ENCODE peak calls at places on chromosome 6, in eight cellular contexts. E is Panc1, G is endothelial cell of umbilical vein, N is spleen, V is GM23338, L is transverse colon, F is SK-N-SH, B is stomach. K is an unnamed sample.

GRCh38 chr6:158660331-158660730 is 10.5 kb downstream of the SYTL3 start:
- DNase-seq in B (peak), G (no peak), N (peak), E (no peak), F (peak), V (peak), L (peak), K (no peak)

GRCh38 chr6:134739299-134740090 is 210.4 kb downstream of the ALDH8A1 start:
- DNase-seq in F (no peak), N (no peak), E (no peak), B (no peak), L (no peak), G (peak), V (no peak), K (no peak)

GRCh38 chr6:122747573-122747972 is 31.9 kb upstream of the FABP7 start:
- DNase-seq in F (no peak), L (no peak), E (no peak), N (no peak), V (no peak), G (no peak), B (no peak), K (no peak)

GRCh38 chr6:157604816-157605215 is 218.2 kb upstream of the SNX9 start:
- DNase-seq in B (no peak), N (no peak), V (no peak), L (no peak), G (no peak), F (no peak), E (no peak), K (no peak)

GRCh38 chr6:111711989-111712388 is 106.3 kb upstream of the TRAF3IP2 start:
- DNase-seq in N (no peak), F (no peak), B (no peak), V (no peak), L (no peak), E (no peak), G (no peak), K (no peak)

GRCh38 chr6:51753635-51754034 is 333.8 kb downstream of the PKHD1 start:
- DNase-seq in E (no peak), B (peak), L (peak), G (no peak), N (no peak), F (no peak), V (peak), K (no peak)

GRCh38 chr6:71091946-71092345 is 135.1 kb upstream of the B3GAT2 start:
- DNase-seq in G (no peak), E (no peak), L (no peak), B (no peak), F (no peak), V (no peak), N (no peak), K (no peak)

GRCh38 chr6:44341095-44341890 is 1.2 kb upstream of the SPATS1 start:
- DNase-seq in E (no peak), G (no peak), V (no peak), F (peak), B (no peak), N (no peak), L (no peak), K (no peak)

GRCh38 chr6:31575335-31575901 is at the start of gene TNF:
- DNase-seq in L (peak), F (no peak), V (no peak), N (peak), G (no peak), E (no peak), B (peak), K (peak)

GRCh38 chr6:11654876-11655275 is 117.3 kb downstream of the TMEM170B start:
- DNase-seq in N (no peak), E (no peak), F (no peak), L (no peak), V (no peak), B (no peak), G (peak), K (no peak)

GRCh38 chr6:38989064-38989463 is 59.5 kb upstream of the GLP1R start:
- DNase-seq in G (no peak), V (no peak), B (no peak), L (no peak), E (no peak), N (no peak), F (no peak), K (no peak)

GRCh38 chr6:123529843-123530242 is 106.9 kb downstream of the TRDN start:
- DNase-seq in F (no peak), N (no peak), B (no peak), G (no peak), E (no peak), L (no peak), V (no peak), K (no peak)

GRCh38 chr6:14328163-14328562 is 210.6 kb downstream of the CD83 start:
- DNase-seq in B (no peak), N (no peak), E (no peak), F (no peak), V (no peak), G (no peak), L (no peak), K (no peak)

GRCh38 chr6:26216886-26217713 is 129.9 kb downstream of the HFE start:
- DNase-seq in F (no peak), N (peak), L (peak), B (peak), V (peak), E (no peak), G (peak), K (peak)

GRCh38 chr6:126033696-126034095 is 47.4 kb downstream of the TRMT11 start:
- DNase-seq in V (peak), F (peak), N (no peak), L (peak), E (no peak), B (no peak), G (peak), K (no peak)

GRCh38 chr6:154805288-154805911 is 72.2 kb downstream of the SCAF8 start:
- DNase-seq in F (peak), L (no peak), G (peak), B (no peak), N (no peak), V (peak), E (no peak), K (no peak)

GRCh38 chr6:144408151-144408550 is 123.0 kb downstream of the UTRN start:
- DNase-seq in E (no peak), B (no peak), L (no peak), G (no peak), N (no peak), F (no peak), V (peak), K (no peak)

GRCh38 chr6:35086636-35087360 is 54.3 kb downstream of the TCP11 start:
- DNase-seq in N (peak), F (no peak), G (no peak), L (no peak), E (no peak), V (no peak), B (no peak), K (no peak)

GRCh38 chr6:689223-689622 is 3.7 kb downstream of the EXOC2 start:
- DNase-seq in N (no peak), F (no peak), B (no peak), V (no peak), G (no peak), E (no peak), L (no peak), K (no peak)

GRCh38 chr6:92122746-92123145 is 1296.6 kb downstream of the EPHA7 start:
- DNase-seq in F (peak), L (no peak), N (no peak), E (no peak), G (peak), V (peak), B (no peak), K (no peak)

GRCh38 chr6:159761135-159761872 is 541 bp upstream of the ACAT2 start:
- DNase-seq in G (peak), E (no peak), V (peak), L (peak), N (peak), F (peak), B (peak), K (no peak)

DNA sequence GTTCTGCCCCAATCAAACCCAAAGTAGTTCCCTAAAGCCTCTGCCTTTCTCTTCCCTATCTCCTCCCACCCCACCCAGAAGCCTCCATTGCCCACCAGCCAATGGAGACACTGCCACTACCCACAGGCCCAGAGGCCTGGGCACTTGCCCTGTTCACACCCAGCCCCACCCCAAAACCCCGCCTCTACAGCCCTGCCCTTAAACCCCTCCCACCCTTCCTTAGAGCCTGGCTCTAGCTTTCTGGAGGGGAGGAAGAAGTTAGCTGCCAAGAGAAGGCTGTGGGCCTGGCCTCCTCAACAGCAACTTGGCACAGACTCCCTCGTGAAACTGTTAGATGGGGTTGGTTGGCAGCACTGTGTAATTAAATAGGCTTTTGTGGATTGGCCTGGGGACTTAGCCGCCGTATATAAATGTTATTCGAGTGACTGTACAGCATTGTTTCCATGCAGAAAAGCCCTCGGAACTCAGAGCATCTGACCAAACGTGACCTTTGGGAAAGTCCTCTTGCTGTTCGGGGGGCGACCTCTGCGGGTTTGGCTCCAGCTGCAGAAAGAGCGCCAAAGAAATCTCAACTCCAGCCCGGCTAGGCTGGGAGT is 31.4 kb downstream of the COL11A2 start:
- DNase-seq in L (peak), G (peak), V (peak), E (no peak), B (peak), N (no peak), F (peak), K (no peak)
- TF ChIP-seq POLR2AphosphoS5 in L (no peak), G (no peak), V (no peak), E (no peak), B (peak), N (no peak), F (no peak), K (no peak)

GRCh38 chr6:156461647-156462046 is 315.5 kb upstream of the ARID1B start:
- DNase-seq in E (no peak), N (no peak), B (no peak), V (no peak), G (no peak), F (no peak), L (no peak), K (no peak)
- TF ChIP-seq POLR2AphosphoS5 in E (no peak), N (no peak), B (no peak), V (no peak), G (no peak), F (no peak), L (no peak), K (no peak)

DNA sequence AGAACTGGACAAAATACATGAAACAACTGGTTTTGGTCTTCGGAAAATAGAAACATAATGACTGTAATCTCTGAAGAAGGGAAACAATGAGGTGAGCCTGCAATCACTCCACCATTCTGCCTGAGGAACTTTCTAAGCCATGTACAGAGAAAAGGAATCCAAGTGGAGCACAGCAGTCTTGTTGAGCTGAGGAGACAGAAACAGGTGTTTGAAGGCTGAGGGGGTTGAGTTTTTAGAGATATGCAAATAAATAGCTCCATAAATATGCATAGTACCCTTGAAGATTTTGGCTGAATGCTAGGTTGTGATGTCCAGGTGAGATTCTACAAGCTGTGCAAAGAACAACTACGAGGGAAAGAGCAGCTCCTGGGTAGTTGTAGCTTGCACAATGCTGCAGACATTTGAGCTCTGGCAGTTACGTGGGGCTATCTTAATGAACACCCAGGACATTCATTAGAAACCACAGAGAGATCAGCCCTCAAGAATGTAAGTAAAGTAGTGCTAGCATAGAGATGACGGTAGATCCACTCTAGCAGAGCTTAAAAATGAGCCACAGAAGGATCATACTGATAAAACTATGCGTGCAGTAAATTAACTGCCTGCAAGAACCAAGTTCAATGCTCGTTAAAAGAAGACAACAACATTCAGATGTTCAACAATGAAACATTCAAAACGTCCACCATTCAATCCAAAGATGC is 24.3 kb downstream of the TUBB2B start:
- DNase-seq in N (no peak), F (no peak), B (no peak), E (no peak), V (no peak), G (no peak), L (no peak), K (no peak)
- TF ChIP-seq POLR2AphosphoS5 in N (no peak), F (no peak), B (no peak), E (no peak), V (no peak), G (no peak), L (no peak), K (no peak)

GRCh38 chr6:29558439-29559079 is 973 bp downstream of the UBD start:
- DNase-seq in F (no peak), V (peak), G (no peak), L (no peak), E (no peak), B (no peak), N (no peak), K (no peak)
- TF ChIP-seq POLR2AphosphoS5 in F (no peak), V (no peak), G (no peak), L (no peak), E (no peak), B (no peak), N (no peak), K (no peak)

DNA sequence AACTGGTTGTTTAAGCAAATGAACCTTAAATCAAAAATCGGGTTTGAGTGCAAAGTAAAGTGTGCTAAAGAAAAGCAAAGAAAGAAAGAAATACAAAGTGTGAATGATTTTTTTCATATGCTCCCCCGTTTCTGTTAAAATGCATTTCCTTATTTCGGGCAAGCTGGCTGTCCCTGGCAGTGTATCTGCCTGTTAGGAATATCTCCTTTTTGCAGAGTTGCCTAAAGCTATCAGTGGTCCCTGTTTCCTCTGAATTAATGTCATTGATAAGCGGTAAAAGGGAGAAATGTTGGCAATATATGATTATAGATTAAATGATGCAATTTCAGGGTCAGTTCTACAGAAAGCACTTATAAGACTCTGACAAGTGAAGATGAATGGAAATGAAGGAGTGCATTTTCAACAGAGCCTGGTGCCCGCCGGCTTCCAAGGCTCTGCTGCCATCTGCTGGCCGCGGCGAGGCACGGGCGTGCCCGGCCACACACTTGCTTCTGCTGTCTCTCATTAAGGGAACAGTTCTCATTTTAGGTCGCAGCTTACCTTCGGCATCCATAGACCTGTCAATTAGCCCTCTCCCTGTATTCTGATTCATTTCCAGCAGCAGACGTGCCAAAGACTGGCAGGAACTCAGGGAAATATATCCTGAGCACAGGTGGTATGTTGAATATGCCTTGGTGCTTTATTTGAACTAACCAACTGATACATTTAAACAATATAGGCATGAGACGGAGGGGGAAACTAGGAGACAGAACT is 381.9 kb downstream of the C6orf118 start:
- DNase-seq in E (peak), F (peak), N (peak), B (peak), L (peak), G (peak), V (peak), K (peak)
- TF ChIP-seq POLR2AphosphoS5 in E (no peak), F (no peak), N (no peak), B (no peak), L (no peak), G (no peak), V (no peak), K (no peak)

GRCh38 chr6:77026341-77026740 is 436.9 kb downstream of the HTR1B start:
- DNase-seq in F (no peak), E (no peak), N (no peak), G (no peak), B (no peak), V (no peak), L (no peak), K (no peak)

GRCh38 chr6:77021778-77022177 is 441.5 kb downstream of the HTR1B start:
- DNase-seq in N (no peak), G (no peak), E (no peak), B (no peak), L (no peak), V (no peak), F (no peak), K (no peak)

GRCh38 chr6:77030929-77031674 is 432.2 kb downstream of the HTR1B start:
- DNase-seq in L (no peak), G (no peak), F (no peak), V (no peak), N (no peak), B (no peak), E (no peak), K (no peak)

GRCh38 chr6:77021232-77021631 is 442.1 kb downstream of the HTR1B start:
- DNase-seq in E (no peak), L (no peak), F (no peak), G (no peak), N (no peak), V (no peak), B (no peak), K (no peak)

GRCh38 chr6:77025824-77026223 is 437.5 kb downstream of the HTR1B start:
- DNase-seq in G (no peak), F (no peak), B (no peak), L (no peak), N (no peak), E (no peak), V (no peak), K (no peak)
- TF ChIP-seq POLR2AphosphoS5 in G (no peak), F (no peak), B (no peak), L (no peak), N (no peak), E (no peak), V (no peak), K (no peak)

K was measured in breast epithelium.